ENCODE peak calls at places on chromosomes 1 and 21, in six cellular contexts. N is activated CD8-positive, alpha-beta T cell treated with anti-CD3 and anti-CD28 coated beads, Interleukin-2, amount 10 ng/mL, durations not matched to agents 7 days and 5 days; Q is activated naive CD4-positive, alpha-beta T cell; A is HuH-7; M is stimulated activated CD4-positive, alpha-beta T cell treated with anti-CD3 and anti-CD28 coated beads, Interleukin-1b, Interleukin-23, amount 100 ng/mL, for 24 hours; V is iPS DF 6.9. Y is an unnamed sample.

GRCh38 chr1:27588256-27589232 is 15.4 kb downstream of the AHDC1 start:
- DNase-seq in V (no peak), M (no peak), Q (no peak), N (no peak), A (no peak), Y (no peak)

GRCh38 chr1:117702654-117703053 is 96.8 kb downstream of the TENT5C start:
- DNase-seq in N (no peak), Q (no peak), M (no peak), A (no peak), V (no peak), Y (no peak)

GRCh38 chr1:154626456-154627246 is 18.7 kb upstream of the ADAR start:
- DNase-seq in M (no peak), N (peak), V (no peak), A (peak), Q (no peak), Y (no peak)

GRCh38 chr1:212606734-212607205 is 1.8 kb upstream of the ATF3 start:
- DNase-seq in V (no peak), A (no peak), N (peak), M (no peak), Q (peak), Y (no peak)

GRCh38 chr1:39776400-39776713 is 5.2 kb upstream of the OXCT2 start:
- DNase-seq in Q (no peak), N (no peak), M (no peak), A (no peak), V (no peak), Y (no peak)

GRCh38 chr1:33641099-33641830 is 168.8 kb downstream of the ZSCAN20 start:
- DNase-seq in V (no peak), Q (no peak), A (peak), N (no peak), M (no peak), Y (peak)

GRCh38 chr1:209742409-209743144 is 13.3 kb upstream of the TRAF3IP3 start:
- DNase-seq in N (no peak), A (no peak), Q (no peak), V (no peak), M (no peak), Y (no peak)

GRCh38 chr1:53303175-53303574 is 24.7 kb downstream of the LRP8 start:
- DNase-seq in A (no peak), V (no peak), M (no peak), Q (no peak), N (no peak), Y (no peak)

GRCh38 chr21:17343055-17343454 is 169.8 kb upstream of the CXADR start:
- DNase-seq in M (no peak), V (peak), Q (no peak), N (no peak), A (peak), Y (no peak)

GRCh38 chr1:115398745-115399144 is 60.7 kb upstream of the NGF start:
- DNase-seq in A (no peak), M (no peak), N (no peak), V (no peak), Q (no peak), Y (no peak)

GRCh38 chr1:27137544-27138075 is 17.3 kb downstream of the SLC9A1 start:
- DNase-seq in V (no peak), N (peak), M (no peak), A (no peak), Q (no peak), Y (no peak)

GRCh38 chr1:180507826-180508724 is 5.7 kb upstream of the ACBD6 start:
- DNase-seq in M (no peak), N (no peak), V (no peak), A (no peak), Q (no peak), Y (no peak)

GRCh38 chr1:187621961-187622360 is 793.2 kb downstream of the PLA2G4A start:
- DNase-seq in N (no peak), V (no peak), A (no peak), M (no peak), Q (no peak), Y (no peak)

GRCh38 chr21:38913120-38913975 is 107.6 kb downstream of the ETS2 start:
- DNase-seq in M (no peak), V (no peak), Q (no peak), N (no peak), A (peak), Y (no peak)

GRCh38 chr1:14443164-14443787 is 155.2 kb upstream of the KAZN start:
- DNase-seq in N (no peak), M (no peak), Q (no peak), A (no peak), V (no peak), Y (no peak)

GRCh38 chr1:98458514-98459259 is 202.8 kb upstream of the SNX7 start:
- DNase-seq in A (no peak), Q (no peak), V (no peak), N (no peak), M (no peak), Y (peak)

GRCh38 chr1:19353596-19353995 is 41.5 kb downstream of the SLC66A1 start:
- DNase-seq in M (no peak), A (no peak), V (peak), Q (no peak), N (no peak), Y (no peak)

GRCh38 chr1:63319069-63320023 is 3.0 kb upstream of the FOXD3 start:
- DNase-seq in M (no peak), A (no peak), Q (no peak), V (no peak), N (no peak), Y (no peak)

GRCh38 chr1:96309783-96310182 is 411.8 kb upstream of the PTBP2 start:
- DNase-seq in V (no peak), N (no peak), A (peak), M (no peak), Q (no peak), Y (no peak)

GRCh38 chr1:7752512-7753417 is 18.3 kb upstream of the VAMP3 start:
- DNase-seq in Q (no peak), V (peak), N (peak), M (no peak), A (peak), Y (no peak)

GRCh38 chr1:162302246-162302645 is 74.4 kb downstream of the SPATA46 start:
- DNase-seq in Q (no peak), M (no peak), N (no peak), A (no peak), V (no peak), Y (no peak)

GRCh38 chr1:6544831-6545230 is 9.5 kb downstream of the NOL9 start:
- DNase-seq in V (no peak), M (no peak), N (no peak), A (no peak), Q (no peak), Y (no peak)

GRCh38 chr1:152169356-152170025 is 10.5 kb upstream of the RPTN start:
- DNase-seq in V (no peak), M (no peak), Q (no peak), A (no peak), N (no peak), Y (no peak)

Y was measured in NT2/D1.